ENCODE peak calls at places on chromosome 2, in seven cellular contexts. B, K, G, J, F, W and D are unnamed samples.

GRCh38 chr2:85754313-85755095 is 713 bp downstream of the ATOH8 start:
- DNase-seq in W (no peak), K (peak), G (no peak), F (peak), B (no peak), J (no peak), D (peak)

GRCh38 chr2:128166954-128167353 is 76.0 kb downstream of the UGGT1 start:
- DNase-seq in F (no peak), K (no peak), J (no peak), B (no peak), W (no peak), G (no peak), D (no peak)

GRCh38 chr2:168639501-168639900 is 162.9 kb upstream of the NOSTRIN start:
- DNase-seq in W (no peak), K (no peak), F (no peak), G (no peak), B (no peak), J (peak), D (no peak)

GRCh38 chr2:80887923-80888322 is 583.4 kb upstream of the LRRTM1 start:
- DNase-seq in B (no peak), J (no peak), G (no peak), F (no peak), K (no peak), W (no peak), D (no peak)

GRCh38 chr2:187264612-187265011 is 183.4 kb downstream of the CALCRL start:
- DNase-seq in W (no peak), B (no peak), G (no peak), F (no peak), K (no peak), J (no peak), D (no peak)

GRCh38 chr2:152097291-152098032 is 1.4 kb downstream of the CACNB4 start:
- DNase-seq in B (no peak), J (no peak), K (no peak), F (no peak), W (peak), G (no peak), D (no peak)

GRCh38 chr2:195520671-195521155 is 136.3 kb upstream of the SLC39A10 start:
- DNase-seq in J (no peak), K (no peak), W (peak), F (no peak), G (no peak), B (peak), D (no peak)

GRCh38 chr2:83594841-83595720 is 864.0 kb downstream of the SUCLG1 start:
- DNase-seq in B (no peak), K (no peak), J (no peak), W (no peak), G (no peak), F (no peak), D (no peak)

GRCh38 chr2:228469721-228470120 is 288.2 kb upstream of the SPHKAP start:
- DNase-seq in K (no peak), J (no peak), G (no peak), F (no peak), W (no peak), B (no peak), D (no peak)

GRCh38 chr2:231411871-231412615 is 16.5 kb downstream of the B3GNT7 start:
- DNase-seq in J (peak), F (peak), G (peak), W (peak), K (peak), B (peak), D (peak)

GRCh38 chr2:237861875-237862527 is 2.6 kb downstream of the RAMP1 start:
- DNase-seq in W (no peak), K (no peak), B (peak), J (no peak), F (no peak), G (no peak), D (no peak)

GRCh38 chr2:215361211-215361875 is 49.5 kb downstream of the ATIC start:
- DNase-seq in J (no peak), K (no peak), W (no peak), G (no peak), B (no peak), F (no peak), D (no peak)

GRCh38 chr2:232458661-232459418 is 2.9 kb downstream of the ALPI start:
- DNase-seq in F (no peak), G (no peak), W (no peak), B (peak), J (peak), K (no peak), D (peak)